ENCODE peak calls at places on chromosome 11, in five cellular contexts. One of them, this sample, is unnamed.
A peak's percentile ranks its signal among the peaks of the same experiment; 100 is the strongest.

GRCh38 chr11:14454861-14455632 is 44.6 kb downstream of the COPB1 start:
- DNase-seq in naive thymus-derived CD4-positive, alpha-beta T cell: no peak
- DNase-seq in HCT116: no peak
- DNase-seq in right atrium auricular region: no peak
- DNase-seq in PC-3: peak; percentile 55
- DNase-seq in this sample: no peak

GRCh38 chr11:36030707-36031365 is 87.0 kb downstream of the LDLRAD3 start:
- DNase-seq in HCT116: no peak
- DNase-seq in PC-3: no peak
- DNase-seq in right atrium auricular region: no peak
- DNase-seq in naive thymus-derived CD4-positive, alpha-beta T cell: no peak
- DNase-seq in this sample: no peak

GRCh38 chr11:106021181-106021966 is 666 bp downstream of the MSANTD4 start:
- DNase-seq in naive thymus-derived CD4-positive, alpha-beta T cell: no peak
- DNase-seq in PC-3: peak; percentile 59
- DNase-seq in right atrium auricular region: no peak
- DNase-seq in HCT116: no peak
- DNase-seq in this sample: no peak

GRCh38 chr11:122778148-122778547 is 60.2 kb upstream of the CRTAM start:
- DNase-seq in PC-3: peak; percentile 44
- DNase-seq in naive thymus-derived CD4-positive, alpha-beta T cell: no peak
- DNase-seq in right atrium auricular region: no peak
- DNase-seq in HCT116: no peak
- DNase-seq in this sample: no peak

GRCh38 chr11:15941206-15941770 is 415.1 kb downstream of the SOX6 start:
- DNase-seq in right atrium auricular region: no peak
- DNase-seq in PC-3: no peak
- DNase-seq in naive thymus-derived CD4-positive, alpha-beta T cell: no peak
- DNase-seq in HCT116: no peak
- DNase-seq in this sample: peak; percentile 69

GRCh38 chr11:122723576-122723975 is 68.1 kb downstream of the UBASH3B start:
- DNase-seq in PC-3: peak; percentile 39
- DNase-seq in naive thymus-derived CD4-positive, alpha-beta T cell: no peak
- DNase-seq in right atrium auricular region: no peak
- DNase-seq in HCT116: no peak
- DNase-seq in this sample: no peak

GRCh38 chr11:65698205-65698604 is 13.8 kb upstream of the KAT5 start:
- DNase-seq in PC-3: no peak
- DNase-seq in naive thymus-derived CD4-positive, alpha-beta T cell: no peak
- DNase-seq in right atrium auricular region: no peak
- DNase-seq in HCT116: no peak
- DNase-seq in this sample: no peak

GRCh38 chr11:12003329-12003728 is 5.1 kb downstream of the DKK3 start:
- DNase-seq in right atrium auricular region: no peak
- DNase-seq in HCT116: no peak
- DNase-seq in PC-3: no peak
- DNase-seq in naive thymus-derived CD4-positive, alpha-beta T cell: no peak
- DNase-seq in this sample: peak; percentile 65

GRCh38 chr11:76206327-76207081 is at the start of gene WNT11:
- DNase-seq in right atrium auricular region: no peak
- DNase-seq in HCT116: no peak
- DNase-seq in naive thymus-derived CD4-positive, alpha-beta T cell: no peak
- DNase-seq in PC-3: peak; percentile 57
- DNase-seq in this sample: no peak

GRCh38 chr11:10181811-10182210 is 112.2 kb downstream of the SBF2 start:
- DNase-seq in naive thymus-derived CD4-positive, alpha-beta T cell: no peak
- DNase-seq in HCT116: peak; percentile 26
- DNase-seq in PC-3: peak; percentile 64
- DNase-seq in right atrium auricular region: no peak
- DNase-seq in this sample: no peak

GRCh38 chr11:9823439-9823838 is 159.6 kb downstream of the SWAP70 start:
- DNase-seq in right atrium auricular region: no peak
- DNase-seq in PC-3: no peak
- DNase-seq in naive thymus-derived CD4-positive, alpha-beta T cell: no peak
- DNase-seq in HCT116: no peak
- DNase-seq in this sample: no peak

GRCh38 chr11:71140206-71140919 is 112.0 kb downstream of the SHANK2 start:
- DNase-seq in right atrium auricular region: no peak
- DNase-seq in PC-3: no peak
- DNase-seq in naive thymus-derived CD4-positive, alpha-beta T cell: no peak
- DNase-seq in HCT116: no peak
- DNase-seq in this sample: no peak

GRCh38 chr11:12218909-12219308 is 108.5 kb downstream of the MICAL2 start:
- DNase-seq in right atrium auricular region: no peak
- DNase-seq in PC-3: no peak
- DNase-seq in HCT116: no peak
- DNase-seq in naive thymus-derived CD4-positive, alpha-beta T cell: no peak
- DNase-seq in this sample: no peak

GRCh38 chr11:69970785-69971535 is 107.2 kb upstream of the ANO1 start:
- DNase-seq in right atrium auricular region: no peak
- DNase-seq in HCT116: no peak
- DNase-seq in naive thymus-derived CD4-positive, alpha-beta T cell: no peak
- DNase-seq in PC-3: no peak
- DNase-seq in this sample: no peak

GRCh38 chr11:10499452-10500262 is 41.3 kb downstream of the RNF141 start:
- DNase-seq in naive thymus-derived CD4-positive, alpha-beta T cell: no peak
- DNase-seq in PC-3: no peak
- DNase-seq in HCT116: no peak
- DNase-seq in right atrium auricular region: peak; percentile 50
- DNase-seq in this sample: no peak

GRCh38 chr11:99020324-99021225 is at the start of gene CNTN5:
- DNase-seq in HCT116: no peak
- DNase-seq in PC-3: peak; percentile 41
- DNase-seq in naive thymus-derived CD4-positive, alpha-beta T cell: no peak
- DNase-seq in right atrium auricular region: peak; percentile 59
- DNase-seq in this sample: peak; percentile 73

GRCh38 chr11:129589190-129589589 is 213.5 kb downstream of the BARX2 start:
- DNase-seq in right atrium auricular region: no peak
- DNase-seq in naive thymus-derived CD4-positive, alpha-beta T cell: no peak
- DNase-seq in HCT116: no peak
- DNase-seq in PC-3: no peak
- DNase-seq in this sample: no peak

GRCh38 chr11:77201991-77202841 is 74.2 kb downstream of the MYO7A start:
- DNase-seq in right atrium auricular region: no peak
- DNase-seq in HCT116: no peak
- DNase-seq in naive thymus-derived CD4-positive, alpha-beta T cell: no peak
- DNase-seq in PC-3: no peak
- DNase-seq in this sample: no peak

GRCh38 chr11:64340671-64341335 is 799 bp downstream of the CCDC88B start:
- DNase-seq in PC-3: no peak
- DNase-seq in HCT116: no peak
- DNase-seq in right atrium auricular region: no peak
- DNase-seq in naive thymus-derived CD4-positive, alpha-beta T cell: peak; percentile 67
- DNase-seq in this sample: peak; percentile 71

GRCh38 chr11:110447897-110448522 is 18.3 kb downstream of the FDX1 start:
- DNase-seq in right atrium auricular region: no peak
- DNase-seq in naive thymus-derived CD4-positive, alpha-beta T cell: no peak
- DNase-seq in PC-3: peak; percentile 88
- DNase-seq in HCT116: no peak
- DNase-seq in this sample: no peak

GRCh38 chr11:2535673-2536439 is 91.0 kb downstream of the KCNQ1 start:
- DNase-seq in naive thymus-derived CD4-positive, alpha-beta T cell: no peak
- DNase-seq in PC-3: no peak
- DNase-seq in right atrium auricular region: no peak
- DNase-seq in HCT116: no peak
- DNase-seq in this sample: peak; percentile 68

GRCh38 chr11:19220903-19221682 is 19.3 kb upstream of the CSRP3 start:
- DNase-seq in HCT116: no peak
- DNase-seq in right atrium auricular region: no peak
- DNase-seq in PC-3: no peak
- DNase-seq in naive thymus-derived CD4-positive, alpha-beta T cell: no peak
- DNase-seq in this sample: no peak

GRCh38 chr11:13249992-13250391 is 27.6 kb upstream of the BMAL1 start:
- DNase-seq in naive thymus-derived CD4-positive, alpha-beta T cell: no peak
- DNase-seq in PC-3: peak; percentile 48
- DNase-seq in right atrium auricular region: no peak
- DNase-seq in HCT116: no peak
- DNase-seq in this sample: no peak

GRCh38 chr11:58576792-58577440 is 1.3 kb upstream of the LPXN start:
- DNase-seq in HCT116: no peak
- DNase-seq in PC-3: peak; percentile 44
- DNase-seq in naive thymus-derived CD4-positive, alpha-beta T cell: no peak
- DNase-seq in right atrium auricular region: no peak
- DNase-seq in this sample: no peak

GRCh38 chr11:59849129-59849528 is 3.8 kb upstream of the CBLIF start:
- DNase-seq in HCT116: no peak
- DNase-seq in right atrium auricular region: no peak
- DNase-seq in naive thymus-derived CD4-positive, alpha-beta T cell: no peak
- DNase-seq in PC-3: no peak
- DNase-seq in this sample: no peak

GRCh38 chr11:556175-556699 is 4.3 kb downstream of the LMNTD2 start:
- DNase-seq in naive thymus-derived CD4-positive, alpha-beta T cell: no peak
- DNase-seq in PC-3: no peak
- DNase-seq in HCT116: no peak
- DNase-seq in right atrium auricular region: no peak
- DNase-seq in this sample: no peak

GRCh38 chr11:2748814-2749554 is 49.2 kb upstream of the KCNQ1OT1 start:
- DNase-seq in naive thymus-derived CD4-positive, alpha-beta T cell: no peak
- DNase-seq in PC-3: no peak
- DNase-seq in HCT116: no peak
- DNase-seq in right atrium auricular region: no peak
- DNase-seq in this sample: no peak

GRCh38 chr11:129766858-129767604 is 48.6 kb upstream of the TMEM45B start:
- DNase-seq in right atrium auricular region: no peak
- DNase-seq in HCT116: peak; percentile 44
- DNase-seq in naive thymus-derived CD4-positive, alpha-beta T cell: no peak
- DNase-seq in PC-3: peak; percentile 69
- DNase-seq in this sample: no peak

GRCh38 chr11:114847599-114847998 is 169.3 kb downstream of the NXPE2 start:
- DNase-seq in right atrium auricular region: no peak
- DNase-seq in PC-3: no peak
- DNase-seq in naive thymus-derived CD4-positive, alpha-beta T cell: no peak
- DNase-seq in HCT116: no peak
- DNase-seq in this sample: no peak

GRCh38 chr11:129249923-129250322 is 57.8 kb upstream of the ARHGAP32 start:
- DNase-seq in right atrium auricular region: no peak
- DNase-seq in naive thymus-derived CD4-positive, alpha-beta T cell: no peak
- DNase-seq in PC-3: no peak
- DNase-seq in HCT116: no peak
- DNase-seq in this sample: no peak

GRCh38 chr11:124783002-124783401 is 17.2 kb downstream of the MSANTD2 start:
- DNase-seq in HCT116: no peak
- DNase-seq in naive thymus-derived CD4-positive, alpha-beta T cell: no peak
- DNase-seq in PC-3: no peak
- DNase-seq in right atrium auricular region: no peak
- DNase-seq in this sample: no peak

GRCh38 chr11:64875369-64876225 is 2.8 kb downstream of the EHD1 start:
- DNase-seq in PC-3: no peak
- DNase-seq in HCT116: no peak
- DNase-seq in naive thymus-derived CD4-positive, alpha-beta T cell: no peak
- DNase-seq in right atrium auricular region: no peak
- DNase-seq in this sample: no peak

DNA sequence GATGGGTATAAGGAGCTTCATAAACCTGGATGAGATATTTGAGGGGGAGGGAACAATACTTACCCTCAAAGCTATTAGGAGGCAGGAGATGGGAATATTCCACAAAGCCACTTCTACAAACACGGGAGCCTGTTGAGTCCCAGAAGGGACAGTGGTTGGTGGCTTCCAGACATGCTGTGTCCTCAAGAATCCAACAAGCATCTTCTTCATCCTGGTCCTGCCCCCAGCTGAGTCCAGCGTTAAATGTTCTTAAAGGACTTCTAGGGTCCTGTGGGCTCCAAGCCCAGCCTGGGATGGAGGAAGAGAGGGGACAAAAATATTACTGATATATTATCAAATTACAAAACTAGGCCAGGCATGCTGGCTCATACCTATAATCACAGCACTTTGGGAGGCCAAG is 2.3 kb downstream of the CSKMT start:
- DNase-seq in right atrium auricular region: no peak
- DNase-seq in PC-3: no peak
- DNase-seq in HCT116: no peak
- DNase-seq in naive thymus-derived CD4-positive, alpha-beta T cell: no peak
- DNase-seq in this sample: no peak
- H3K4me3 ChIP-seq in right atrium auricular region: no peak overlapping the region
- H3K4me3 ChIP-seq in PC-3: peak overlapping the region; percentile 98
- H3K4me3 ChIP-seq in HCT116: no peak overlapping the region
- H3K4me3 ChIP-seq in naive thymus-derived CD4-positive, alpha-beta T cell: no peak overlapping the region
- H3K4me3 ChIP-seq in this sample: no peak overlapping the region

GRCh38 chr11:102625163-102625562 is at the start of gene MMP20:
- DNase-seq in HCT116: no peak
- DNase-seq in right atrium auricular region: no peak
- DNase-seq in naive thymus-derived CD4-positive, alpha-beta T cell: no peak
- DNase-seq in PC-3: no peak
- DNase-seq in this sample: no peak
- H3K27ac ChIP-seq in HCT116: no peak within 1 kb of the TSS
- H3K27ac ChIP-seq in right atrium auricular region: no peak within 1 kb of the TSS
- H3K27ac ChIP-seq in naive thymus-derived CD4-positive, alpha-beta T cell: no peak within 1 kb of the TSS
- H3K27ac ChIP-seq in PC-3: no peak within 1 kb of the TSS
- H3K27ac ChIP-seq in this sample: no peak within 1 kb of the TSS

DNA sequence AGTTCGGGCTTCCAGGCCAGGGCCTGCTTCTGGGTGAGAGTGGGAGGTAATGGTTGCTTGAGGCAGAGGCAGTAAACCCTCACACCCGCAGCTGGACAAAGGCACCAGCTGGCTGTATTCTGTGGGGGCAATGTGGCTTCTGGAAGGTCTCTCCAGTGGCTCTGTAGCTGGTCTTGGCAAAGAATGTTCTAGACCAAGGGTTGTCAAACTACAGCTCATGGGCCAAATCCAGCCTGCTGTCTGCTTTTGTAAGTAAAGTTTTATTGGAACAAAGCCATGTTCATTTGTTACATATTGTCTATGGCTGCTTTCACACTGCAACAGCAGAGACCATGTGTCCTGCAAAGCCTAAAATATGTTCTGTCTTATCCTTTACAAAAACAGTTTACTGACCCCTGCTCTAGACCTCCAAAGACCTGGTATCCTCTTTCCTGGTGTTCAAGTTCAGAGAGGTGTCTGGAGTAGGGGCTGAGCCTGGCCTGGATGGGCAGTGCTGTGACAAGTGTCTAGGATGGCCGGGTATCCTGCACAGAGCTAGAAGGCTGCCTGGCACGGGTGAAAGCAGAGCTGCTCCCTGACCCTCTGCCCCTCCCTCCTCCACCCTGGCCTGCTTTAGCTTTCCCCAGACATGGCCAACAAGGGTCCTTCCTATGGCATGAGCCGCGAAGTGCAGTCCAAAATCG is 3.4 kb downstream of the TAGLN start:
- DNase-seq in PC-3: no peak
- DNase-seq in right atrium auricular region: no peak
- DNase-seq in HCT116: no peak
- DNase-seq in naive thymus-derived CD4-positive, alpha-beta T cell: no peak
- DNase-seq in this sample: no peak
- H3K4me3 ChIP-seq in PC-3: no peak overlapping the region
- H3K4me3 ChIP-seq in right atrium auricular region: peak overlapping the region; percentile 62
- H3K4me3 ChIP-seq in HCT116: no peak overlapping the region
- H3K4me3 ChIP-seq in naive thymus-derived CD4-positive, alpha-beta T cell: no peak overlapping the region
- H3K4me3 ChIP-seq in this sample: peak overlapping the region; percentile 75

DNA sequence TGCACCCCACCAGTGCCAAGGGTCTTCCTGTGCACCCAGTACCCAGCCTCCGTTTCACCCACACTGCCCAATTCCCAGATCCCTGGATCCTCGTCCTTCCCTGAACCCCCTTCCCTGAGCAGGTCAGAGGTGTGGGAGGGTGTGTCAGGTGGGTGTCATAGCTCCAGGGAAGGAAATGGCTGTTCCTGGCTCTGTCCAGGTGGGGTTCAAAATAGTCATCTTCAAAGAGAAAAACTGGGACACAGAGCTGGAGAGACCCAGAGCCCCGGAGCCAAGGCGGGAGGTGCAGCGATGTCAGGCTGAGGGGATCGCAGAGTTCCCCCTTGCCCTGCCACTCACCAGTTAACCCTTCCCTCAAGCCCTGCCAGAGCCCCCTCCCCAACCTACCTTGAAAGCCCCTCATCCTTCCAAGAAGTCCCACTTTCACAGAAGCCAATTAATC is 698 bp downstream of the C1QTNF4 start:
- DNase-seq in naive thymus-derived CD4-positive, alpha-beta T cell: no peak
- DNase-seq in HCT116: no peak
- DNase-seq in right atrium auricular region: no peak
- DNase-seq in PC-3: no peak
- DNase-seq in this sample: no peak
- H3K27ac ChIP-seq in naive thymus-derived CD4-positive, alpha-beta T cell: no peak overlapping the region
- H3K27ac ChIP-seq in HCT116: no peak overlapping the region
- H3K27ac ChIP-seq in right atrium auricular region: no peak overlapping the region
- H3K27ac ChIP-seq in PC-3: no peak overlapping the region
- H3K27ac ChIP-seq in this sample: no peak overlapping the region

This sample was measured in coronary artery.